ENCODE peak calls at places on chromosomes 12 and 14, in six cellular contexts. F, N, R, K, M and D are unnamed samples.
A peak's percentile ranks its signal among the peaks of the same experiment; 100 is the strongest.

GRCh38 chr12:45674583-45674982 is 54.9 kb upstream of the ARID2 start:
- DNase-seq in F (peak; percentile 74), N (peak; percentile 42), R (peak; percentile 65), K (no peak), M (peak; percentile 55), D (peak; percentile 87)

GRCh38 chr12:107091989-107092641 is 1.2 kb downstream of the CRY1 start:
- DNase-seq in F (peak; percentile 97), N (no peak), R (no peak), K (no peak), M (peak; percentile 38), D (peak; percentile 32)

GRCh38 chr14:68377459-68377858 is 415.4 kb downstream of the ZFP36L1 start:
- DNase-seq in F (peak; percentile 74), N (peak; percentile 46), R (no peak), K (no peak), M (no peak), D (peak; percentile 45)

GRCh38 chr12:3034067-3034750 is 43.0 kb upstream of the TSPAN9 start:
- DNase-seq in F (peak; percentile 78), N (peak; percentile 66), R (peak; percentile 53), K (peak; percentile 31), M (peak; percentile 85), D (peak; percentile 51)

GRCh38 chr12:13024151-13024946 is 19.8 kb upstream of the FAM234B start:
- DNase-seq in F (peak; percentile 81), N (no peak), R (peak; percentile 31), K (no peak), M (peak; percentile 33), D (peak; percentile 38)

GRCh38 chr14:77647853-77648252 is 31.4 kb upstream of the SPTLC2 start:
- DNase-seq in F (no peak), N (no peak), R (no peak), K (no peak), M (no peak), D (no peak)

GRCh38 chr12:28063355-28063885 is 90.9 kb upstream of the PTHLH start:
- DNase-seq in F (peak; percentile 21), N (no peak), R (no peak), K (no peak), M (no peak), D (no peak)

GRCh38 chr14:24110060-24110459 is 4.5 kb upstream of the DCAF11 start:
- DNase-seq in F (no peak), N (no peak), R (no peak), K (no peak), M (no peak), D (peak; percentile 53)

GRCh38 chr14:36502558-36503508 is 17.2 kb downstream of the NKX2-1 start:
- DNase-seq in F (no peak), N (no peak), R (no peak), K (no peak), M (no peak), D (no peak)

GRCh38 chr14:85214471-85214870 is 315.5 kb upstream of the FLRT2 start:
- DNase-seq in F (no peak), N (no peak), R (no peak), K (no peak), M (no peak), D (no peak)

GRCh38 chr12:105359840-105360239 is 29.3 kb downstream of the C12orf75 start:
- DNase-seq in F (no peak), N (no peak), R (no peak), K (no peak), M (no peak), D (no peak)
- H3K4me1 ChIP-seq in F (no peaks in the 10 kb centered on the region), N (no peaks in the 10 kb centered on the region), R (peaks cover 7% of the 10 kb centered on the region), K (no peaks in the 10 kb centered on the region), M (peaks cover 7% of the 10 kb centered on the region), D (no peaks in the 10 kb centered on the region)

DNA sequence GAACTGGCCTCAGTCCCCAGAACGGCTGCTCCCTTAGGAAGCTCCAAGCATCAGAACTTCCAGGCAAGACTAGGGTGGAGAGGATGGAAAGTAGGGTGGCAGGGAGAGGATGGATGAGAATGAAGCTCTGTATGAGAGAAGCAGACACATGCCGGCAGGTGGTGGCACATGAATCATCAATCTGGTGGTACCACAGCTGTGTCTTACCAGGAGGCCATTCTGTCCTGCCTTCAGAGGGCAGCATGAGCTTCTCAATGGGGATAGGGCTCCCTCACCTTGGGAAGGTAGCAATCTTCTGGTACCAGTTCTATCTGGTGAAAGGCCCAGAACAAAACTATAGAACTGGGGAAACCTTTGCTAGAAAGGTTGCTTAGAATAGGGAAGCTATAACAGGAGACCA is 55.4 kb upstream of the PYGL start:
- DNase-seq in F (no peak), N (no peak), R (no peak), K (no peak), M (no peak), D (no peak)
- TF ChIP-seq CTCF in F (no peak), N (no peak), R (no peak), K (no peak), M (no peak), D (no peak)

GRCh38 chr12:120115692-120116442 is 686 bp downstream of the RAB35 start:
- DNase-seq in F (peak; percentile 37), N (no peak), R (no peak), K (peak; percentile 28), M (peak; percentile 45), D (peak; percentile 32)

GRCh38 chr12:120116792-120117651 is 469 bp upstream of the RAB35 start:
- DNase-seq in F (peak; percentile 96), N (peak; percentile 96), R (peak; percentile 95), K (peak; percentile 95), M (peak; percentile 93), D (peak; percentile 96)

GRCh38 chr12:120116443-120116791 is at the start of gene RAB35:
- DNase-seq in F (no peak), N (no peak), R (no peak), K (no peak), M (no peak), D (no peak)

GRCh38 chr12:120117961-120118709 is 1.6 kb upstream of the RAB35 start:
- DNase-seq in F (peak; percentile 52), N (no peak), R (no peak), K (no peak), M (no peak), D (no peak)

GRCh38 chr12:120115066-120115465 is 1.5 kb downstream of the RAB35 start:
- DNase-seq in F (no peak), N (no peak), R (no peak), K (no peak), M (no peak), D (no peak)
- H3K4me1 ChIP-seq in F (peaks cover 31% of the 10 kb centered on the region), N (peaks cover 5% of the 10 kb centered on the region), R (peaks cover 46% of the 10 kb centered on the region), K (peaks cover 16% of the 10 kb centered on the region), M (peaks cover 35% of the 10 kb centered on the region), D (peaks cover 21% of the 10 kb centered on the region)

GRCh38 chr12:25594376-25594775 is 41.3 kb upstream of the LMNTD1 start:
- DNase-seq in F (no peak), N (no peak), R (no peak), K (no peak), M (no peak), D (no peak)

GRCh38 chr12:25587346-25587745 is 34.3 kb upstream of the LMNTD1 start:
- DNase-seq in F (no peak), N (no peak), R (no peak), K (no peak), M (no peak), D (no peak)

GRCh38 chr12:25592725-25593495 is 39.8 kb upstream of the LMNTD1 start:
- DNase-seq in F (no peak), N (no peak), R (no peak), K (no peak), M (no peak), D (no peak)

GRCh38 chr12:25590021-25590721 is 37.1 kb upstream of the LMNTD1 start:
- DNase-seq in F (no peak), N (no peak), R (no peak), K (no peak), M (no peak), D (no peak)

DNA sequence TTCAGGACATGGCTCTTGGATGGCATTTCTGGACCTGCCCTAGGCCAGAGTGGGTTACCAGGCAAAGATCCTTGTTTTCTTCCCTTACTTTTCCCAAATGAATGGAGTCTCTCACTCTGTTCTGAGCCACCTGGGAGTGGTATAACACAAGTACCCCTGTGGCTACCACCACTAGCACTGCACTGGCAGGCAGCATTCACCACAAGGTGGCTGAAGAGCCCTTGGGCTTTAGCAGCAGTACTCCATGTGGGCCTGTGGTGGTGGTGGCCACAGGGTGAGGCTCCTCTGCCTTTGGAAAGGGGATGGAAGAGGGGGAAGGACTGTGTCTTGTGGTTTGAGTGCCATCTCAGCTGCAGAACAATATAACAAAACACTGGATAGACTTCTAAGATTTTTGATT is 38.0 kb upstream of the LMNTD1 start:
- DNase-seq in F (no peak), N (no peak), R (no peak), K (no peak), M (no peak), D (no peak)
- TF ChIP-seq CTCF in F (no peak), N (no peak), R (no peak), K (no peak), M (no peak), D (no peak)

GRCh38 chr14:99733551-99734405 is 49.7 kb downstream of the CYP46A1 start:
- DNase-seq in F (peak; percentile 78), N (peak; percentile 16), R (no peak), K (peak; percentile 9), M (peak; percentile 22), D (no peak)

GRCh38 chr14:99734406-99735051 is 50.4 kb downstream of the CYP46A1 start:
- DNase-seq in F (no peak), N (peak; percentile 17), R (peak; percentile 69), K (peak; percentile 7), M (peak; percentile 71), D (no peak)

GRCh38 chr14:99737451-99737951 is 53.4 kb downstream of the CYP46A1 start:
- DNase-seq in F (peak; percentile 79), N (no peak), R (peak; percentile 78), K (no peak), M (peak; percentile 84), D (peak; percentile 67)

GRCh38 chr14:99736600-99737371 is 52.7 kb downstream of the CYP46A1 start:
- DNase-seq in F (no peak), N (no peak), R (no peak), K (no peak), M (no peak), D (no peak)

GRCh38 chr14:99735189-99736135 is 51.4 kb downstream of the CYP46A1 start:
- DNase-seq in F (no peak), N (no peak), R (no peak), K (no peak), M (no peak), D (no peak)
- H3K4me1 ChIP-seq in F (peaks cover 41% of the 10 kb centered on the region), N (no peaks in the 10 kb centered on the region), R (peaks cover 27% of the 10 kb centered on the region), K (peaks cover 16% of the 10 kb centered on the region), M (peaks cover 55% of the 10 kb centered on the region), D (peaks cover 28% of the 10 kb centered on the region)

DNA sequence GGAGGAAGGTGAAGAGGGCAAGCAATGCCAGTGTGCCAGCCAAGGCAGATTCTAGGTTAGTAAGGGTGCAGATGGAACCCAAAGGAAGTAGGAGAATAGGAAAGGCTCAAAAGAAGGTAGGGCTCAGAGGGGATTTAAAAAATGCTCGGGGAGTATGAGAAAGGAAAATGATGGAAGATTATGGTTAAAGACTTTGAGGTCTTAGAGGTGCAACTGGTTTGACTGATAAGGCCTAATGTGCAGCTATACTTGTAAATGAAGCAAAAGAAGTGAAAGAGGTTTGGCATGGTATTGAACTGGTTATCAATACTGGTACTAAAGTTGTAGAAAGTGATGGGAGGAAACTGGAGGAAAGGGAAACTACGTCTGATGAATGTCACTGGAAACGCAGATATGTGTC is 94.7 kb downstream of the RPS6KA5 start:
- DNase-seq in F (no peak), N (no peak), R (no peak), K (no peak), M (no peak), D (no peak)
- TF ChIP-seq CTCF in F (no peak), N (no peak), R (no peak), K (no peak), M (no peak), D (no peak)

GRCh38 chr14:99522025-99522401 is 40.8 kb downstream of the CCNK start:
- DNase-seq in F (no peak), N (no peak), R (no peak), K (peak; percentile 15), M (no peak), D (no peak)
- H3K4me1 ChIP-seq in F (peaks cover 9% of the 10 kb centered on the region), N (no peaks in the 10 kb centered on the region), R (peaks cover 46% of the 10 kb centered on the region), K (peaks cover 20% of the 10 kb centered on the region), M (peaks cover 36% of the 10 kb centered on the region), D (peaks cover 15% of the 10 kb centered on the region)

GRCh38 chr14:102028733-102029132 is 58.1 kb downstream of the HSP90AA1 start:
- DNase-seq in F (no peak), N (no peak), R (no peak), K (no peak), M (no peak), D (no peak)
- TF ChIP-seq CTCF in F (no peak), N (no peak), R (no peak), K (no peak), M (no peak), D (no peak)